ENCODE peak calls at places on chromosomes 1 and 21, in ten cellular contexts. W, Z, J, X, V, C, D, Y, P and B are unnamed samples.

GRCh38 chr1:80155371-80155770 is 1148.8 kb upstream of the ADGRL4 start:
- DNase-seq in W (no peak), Z (no peak), J (no peak), X (no peak), V (peak; percentile 52), C (no peak), D (no peak), Y (no peak), P (no peak), B (no peak)

GRCh38 chr1:5142389-5142788 is 488.0 kb downstream of the AJAP1 start:
- DNase-seq in W (no peak), Z (no peak), J (no peak), X (no peak), V (no peak), C (no peak), D (no peak), Y (no peak), P (no peak), B (no peak)

GRCh38 chr21:33670076-33670475 is 27.8 kb downstream of the ITSN1 start:
- DNase-seq in W (no peak), Z (no peak), J (no peak), X (no peak), V (no peak), C (no peak), D (no peak), Y (no peak), P (no peak), B (no peak)

GRCh38 chr21:45979651-45980050 is 1.9 kb upstream of the COL6A1 start:
- DNase-seq in W (no peak), Z (no peak), J (peak; percentile 32), X (no peak), V (no peak), C (no peak), D (no peak), Y (peak; percentile 11), P (peak; percentile 46), B (no peak)

GRCh38 chr1:156641761-156642264 is at the start of gene BCAN:
- DNase-seq in W (no peak), Z (no peak), J (no peak), X (no peak), V (peak; percentile 91), C (no peak), D (no peak), Y (peak; percentile 45), P (no peak), B (peak; percentile 20)

GRCh38 chr21:34027727-34028461 is 45.5 kb upstream of the MRPS6 start:
- DNase-seq in W (no peak), Z (no peak), J (no peak), X (peak; percentile 76), V (no peak), C (no peak), D (peak; percentile 11), Y (no peak), P (no peak), B (peak; percentile 21)

GRCh38 chr1:2193514-2194251 is 889 bp downstream of the FAAP20 start:
- DNase-seq in W (no peak), Z (no peak), J (no peak), X (no peak), V (no peak), C (no peak), D (no peak), Y (no peak), P (no peak), B (no peak)

GRCh38 chr1:201678264-201679101 is 139.6 kb downstream of the NAV1 start:
- DNase-seq in W (no peak), Z (no peak), J (no peak), X (peak; percentile 89), V (peak; percentile 54), C (no peak), D (peak; percentile 24), Y (no peak), P (no peak), B (no peak)

GRCh38 chr1:17575786-17576584 is 36.5 kb downstream of the ARHGEF10L start:
- DNase-seq in W (no peak), Z (no peak), J (no peak), X (no peak), V (no peak), C (no peak), D (no peak), Y (no peak), P (no peak), B (no peak)

GRCh38 chr1:17577907-17578297 is 38.4 kb downstream of the ARHGEF10L start:
- DNase-seq in W (no peak), Z (no peak), J (no peak), X (no peak), V (no peak), C (no peak), D (no peak), Y (no peak), P (no peak), B (no peak)

GRCh38 chr1:17582124-17582768 is 42.7 kb downstream of the ARHGEF10L start:
- DNase-seq in W (no peak), Z (no peak), J (no peak), X (no peak), V (no peak), C (no peak), D (no peak), Y (no peak), P (no peak), B (no peak)

GRCh38 chr1:17581389-17582123 is 42.1 kb downstream of the ARHGEF10L start:
- DNase-seq in W (no peak), Z (no peak), J (no peak), X (no peak), V (no peak), C (no peak), D (no peak), Y (no peak), P (no peak), B (no peak)

DNA sequence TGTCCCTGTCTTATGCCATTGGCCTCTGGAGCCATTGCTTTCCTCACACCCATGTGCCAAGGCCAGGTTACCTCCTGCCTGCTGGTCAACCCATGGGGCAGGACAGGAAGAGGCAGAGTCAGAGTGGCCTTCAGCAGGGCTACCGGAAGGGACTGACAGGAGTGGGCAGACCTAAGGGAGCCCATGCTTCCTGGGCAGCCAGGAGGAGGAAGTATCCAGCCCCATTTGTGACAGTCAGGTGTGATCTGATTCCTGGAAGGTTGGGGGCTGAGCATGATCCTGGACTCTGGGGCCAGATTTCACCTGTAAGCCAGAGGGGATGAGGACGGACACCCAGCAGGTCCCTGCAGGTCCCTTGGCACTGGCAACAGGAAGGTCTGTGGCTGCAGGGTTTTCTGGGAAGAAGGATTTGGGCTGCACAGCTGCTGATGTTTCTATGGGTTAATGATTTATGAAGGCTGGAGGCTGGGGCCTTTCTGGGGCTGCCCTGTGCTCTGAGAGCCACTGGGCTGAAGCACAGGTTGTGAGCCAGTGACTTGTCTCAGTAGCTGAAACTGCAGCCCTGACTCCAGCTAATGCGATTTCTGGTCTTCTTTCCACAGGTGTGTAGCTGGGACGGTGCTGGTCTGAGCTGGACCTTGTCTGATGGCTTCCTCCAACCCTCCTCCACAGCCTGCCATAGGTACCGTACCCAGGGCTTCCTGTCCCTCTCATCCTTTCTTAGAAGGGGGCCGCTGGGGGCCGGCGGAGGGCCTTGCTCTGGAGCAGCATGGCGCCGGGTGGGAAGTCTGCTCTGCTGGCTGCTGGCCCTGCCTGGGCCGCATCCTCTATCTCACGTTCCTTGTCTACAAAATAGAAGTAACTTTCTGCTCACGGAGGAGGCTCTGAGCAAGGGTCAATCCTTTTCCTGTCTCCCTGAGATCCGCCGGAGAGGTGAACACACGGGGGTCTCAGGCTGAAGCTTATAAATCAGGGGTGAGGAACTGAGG is 40.7 kb downstream of the ARHGEF10L start:
- DNase-seq in W (no peak), Z (no peak), J (no peak), X (no peak), V (no peak), C (no peak), D (no peak), Y (no peak), P (peak; percentile 60), B (no peak)
- H3K27me3 ChIP-seq in W (peaks cover 1% of the 10 kb centered on the region), Z (no peaks in the 10 kb centered on the region), J (no peaks in the 10 kb centered on the region), X (no peaks in the 10 kb centered on the region), V (no peaks in the 10 kb centered on the region), C (no peaks in the 10 kb centered on the region), D (no peaks in the 10 kb centered on the region), Y (no peaks in the 10 kb centered on the region), P (no peaks in the 10 kb centered on the region), B (no peaks in the 10 kb centered on the region)

GRCh38 chr1:33182452-33182851 is 609 bp upstream of the TRIM62 start:
- DNase-seq in W (no peak), Z (peak; percentile 86), J (peak; percentile 47), X (peak; percentile 72), V (peak; percentile 45), C (no peak), D (no peak), Y (no peak), P (no peak), B (no peak)
- H3K4me3 ChIP-seq in W (no peak overlapping the region), Z (peak overlapping the region; percentile 72), J (peak overlapping the region; percentile 54), X (no peak overlapping the region), V (peak overlapping the region; percentile 76), C (no peak overlapping the region), D (peak overlapping the region; percentile 89), Y (peak overlapping the region; percentile 87), P (peak overlapping the region; percentile 64), B (peak overlapping the region; percentile 67)

GRCh38 chr1:59142663-59143487 is 154.0 kb upstream of the FGGY start:
- DNase-seq in W (no peak), Z (no peak), J (no peak), X (peak; percentile 97), V (no peak), C (no peak), D (peak; percentile 88), Y (no peak), P (no peak), B (peak; percentile 86)

GRCh38 chr1:59141267-59141863 is 155.5 kb upstream of the FGGY start:
- DNase-seq in W (no peak), Z (no peak), J (no peak), X (no peak), V (no peak), C (no peak), D (no peak), Y (peak; percentile 61), P (no peak), B (no peak)

GRCh38 chr1:59144959-59145358 is 151.9 kb upstream of the FGGY start:
- DNase-seq in W (no peak), Z (no peak), J (no peak), X (no peak), V (no peak), C (no peak), D (no peak), Y (no peak), P (no peak), B (no peak)

GRCh38 chr1:59146056-59146455 is 150.8 kb upstream of the FGGY start:
- DNase-seq in W (no peak), Z (no peak), J (no peak), X (no peak), V (no peak), C (no peak), D (no peak), Y (no peak), P (no peak), B (no peak)

GRCh38 chr1:59143824-59144223 is 153.1 kb upstream of the FGGY start:
- DNase-seq in W (no peak), Z (no peak), J (no peak), X (peak; percentile 45), V (no peak), C (no peak), D (no peak), Y (no peak), P (no peak), B (peak; percentile 38)
- H3K36me3 ChIP-seq in W (no peaks in the 10 kb centered on the region), Z (no peaks in the 10 kb centered on the region), J (no peaks in the 10 kb centered on the region), X (no peaks in the 10 kb centered on the region), V (no peaks in the 10 kb centered on the region), C (no peaks in the 10 kb centered on the region), D (no peaks in the 10 kb centered on the region), Y (no peaks in the 10 kb centered on the region), P (no peaks in the 10 kb centered on the region), B (no peaks in the 10 kb centered on the region)

GRCh38 chr1:35574655-35575400 is 1.7 kb downstream of the TFAP2E start:
- DNase-seq in W (no peak), Z (no peak), J (no peak), X (no peak), V (no peak), C (no peak), D (no peak), Y (no peak), P (peak; percentile 68), B (no peak)

GRCh38 chr1:35576061-35576765 is 3.1 kb downstream of the TFAP2E start:
- DNase-seq in W (no peak), Z (no peak), J (no peak), X (no peak), V (no peak), C (no peak), D (no peak), Y (no peak), P (peak; percentile 69), B (no peak)

GRCh38 chr1:35573776-35574654 is 901 bp downstream of the TFAP2E start:
- DNase-seq in W (no peak), Z (no peak), J (no peak), X (no peak), V (peak; percentile 64), C (no peak), D (no peak), Y (no peak), P (peak; percentile 61), B (no peak)

GRCh38 chr1:35577071-35577998 is 4.2 kb downstream of the TFAP2E start:
- DNase-seq in W (peak; percentile 83), Z (no peak), J (no peak), X (no peak), V (peak; percentile 42), C (no peak), D (no peak), Y (peak; percentile 51), P (peak; percentile 79), B (no peak)

GRCh38 chr1:35575401-35575958 is 2.4 kb downstream of the TFAP2E start:
- DNase-seq in W (no peak), Z (no peak), J (no peak), X (no peak), V (no peak), C (no peak), D (no peak), Y (no peak), P (no peak), B (no peak)
- H3K27me3 ChIP-seq in W (no peaks in the 10 kb centered on the region), Z (no peaks in the 10 kb centered on the region), J (no peaks in the 10 kb centered on the region), X (peaks cover 13% of the 10 kb centered on the region), V (peaks cover 98% of the 10 kb centered on the region), C (no peaks in the 10 kb centered on the region), D (peaks cover 34% of the 10 kb centered on the region), Y (peaks cover 71% of the 10 kb centered on the region), P (peaks cover 5% of the 10 kb centered on the region), B (no peaks in the 10 kb centered on the region)